ENCODE peak calls at places on chromosomes 1 and 21, in ten cellular contexts. Q is kidney glomerular epithelial cell; K is stimulated activated CD8-positive, alpha-beta memory T cell treated with anti-CD3 and anti-CD28 coated beads, Interleukin-4, amount 100 ng/mL, for 24 hours; M is fibroblast of lung; B is NCI-H1048; V is hepatic stellate cell; D is stimulated activated CD4-positive, alpha-beta T cell treated with anti-CD3 and anti-CD28 coated beads, Interleukin-1b, Interleukin-23, amount 100 ng/mL, for 48 hours; O is effector CD8-positive, alpha-beta T cell; P is activated CD4-positive, alpha-beta memory T cell treated with anti-CD3 and anti-CD28 coated beads, Interleukin-2, amount 10 ng/mL, durations not matched to agents 7 days and 5 days; L is posterior vena cava. Y is an unnamed sample.

GRCh38 chr1:162823771-162824525 is 33.4 kb downstream of the HSD17B7 start:
- DNase-seq in M (no peak), V (no peak), K (no peak), B (no peak), P (no peak), L (no peak), O (no peak), Q (no peak), D (no peak), Y (no peak)

GRCh38 chr1:206606867-206607266 is 5.4 kb downstream of the EIF2D start:
- DNase-seq in D (no peak), Q (peak; percentile 1), V (no peak), B (no peak), M (peak; percentile 32), P (no peak), L (no peak), O (no peak), K (no peak), Y (no peak)

GRCh38 chr1:89980605-89981004 is 14.3 kb upstream of the ZNF326 start:
- DNase-seq in V (no peak), D (no peak), P (no peak), M (no peak), O (no peak), Q (no peak), B (no peak), L (no peak), K (no peak), Y (no peak)

GRCh38 chr1:159881930-159882839 is 17.8 kb downstream of the CFAP45 start:
- DNase-seq in M (peak; percentile 99), L (peak; percentile 89), D (peak; percentile 8), K (no peak), O (peak; percentile 30), P (no peak), B (peak; percentile 79), Q (peak; percentile 98), V (peak; percentile 80), Y (peak; percentile 69)

GRCh38 chr1:89671775-89672488 is 39.0 kb downstream of the LRRC8C start:
- DNase-seq in P (no peak), D (no peak), Q (no peak), V (no peak), L (no peak), B (no peak), K (no peak), O (no peak), M (peak; percentile 66), Y (no peak)

GRCh38 chr1:173205146-173206051 is 1.7 kb downstream of the TNFSF4 start:
- DNase-seq in B (no peak), V (no peak), Q (peak; percentile 29), M (peak; percentile 89), D (no peak), L (no peak), P (peak; percentile 23), K (no peak), O (no peak), Y (no peak)

GRCh38 chr1:26035203-26035958 is 10.5 kb downstream of the SLC30A2 start:
- DNase-seq in K (peak; percentile 88), P (peak; percentile 93), M (peak; percentile 88), O (peak; percentile 90), B (peak; percentile 90), V (peak; percentile 99), Q (peak; percentile 71), D (peak; percentile 92), L (peak; percentile 97), Y (peak; percentile 94)

GRCh38 chr1:224300346-224300745 is 29.6 kb downstream of the NVL start:
- DNase-seq in M (peak; percentile 92), B (no peak), V (peak; percentile 62), L (no peak), P (no peak), O (no peak), D (no peak), Q (peak; percentile 53), K (no peak), Y (peak; percentile 68)

GRCh38 chr1:244548558-244549115 is 87.6 kb downstream of the CATSPERE start:
- DNase-seq in Q (no peak), O (no peak), M (no peak), D (no peak), K (no peak), P (no peak), L (no peak), V (no peak), B (no peak), Y (no peak)

GRCh38 chr1:94022471-94023189 is 98.3 kb downstream of the ABCA4 start:
- DNase-seq in K (no peak), O (no peak), M (peak; percentile 98), Q (peak; percentile 73), D (no peak), P (no peak), L (no peak), V (peak; percentile 86), B (no peak), Y (no peak)

GRCh38 chr21:38273745-38274544 is 17.2 kb downstream of the KCNJ15 start:
- DNase-seq in M (no peak), Q (no peak), P (no peak), V (no peak), L (no peak), D (no peak), B (no peak), O (no peak), K (no peak), Y (no peak)

GRCh38 chr21:14675774-14676530 is 129.8 kb upstream of the SAMSN1 start:
- DNase-seq in V (no peak), P (peak; percentile 23), K (no peak), Q (no peak), O (no peak), B (no peak), L (no peak), D (no peak), M (no peak), Y (no peak)

GRCh38 chr1:110215621-110216020 is 5.5 kb downstream of the KCNC4 start:
- DNase-seq in V (no peak), Q (no peak), M (no peak), P (no peak), K (no peak), D (no peak), L (no peak), O (no peak), B (no peak), Y (no peak)

GRCh38 chr1:177287237-177287636 is 116.5 kb downstream of the BRINP2 start:
- DNase-seq in P (no peak), V (no peak), O (no peak), Q (no peak), K (no peak), D (no peak), L (no peak), M (no peak), B (no peak), Y (no peak)

GRCh38 chr21:35599164-35599563 is 461.2 kb downstream of the SETD4 start:
- DNase-seq in D (no peak), Q (no peak), O (no peak), L (no peak), B (no peak), P (no peak), K (no peak), M (no peak), V (no peak), Y (no peak)

GRCh38 chr1:79151006-79151796 is 144.7 kb upstream of the ADGRL4 start:
- DNase-seq in M (peak; percentile 15), K (no peak), O (no peak), B (no peak), V (no peak), L (no peak), D (no peak), P (no peak), Q (no peak), Y (no peak)

GRCh38 chr1:180358649-180359048 is 128.6 kb downstream of the LHX4 start:
- DNase-seq in K (no peak), Q (no peak), O (no peak), D (no peak), B (peak; percentile 33), P (no peak), L (no peak), V (no peak), M (peak; percentile 20), Y (no peak)

GRCh38 chr1:27517907-27518718 is 28.1 kb upstream of the WASF2 start:
- DNase-seq in D (no peak), M (no peak), O (no peak), K (no peak), V (no peak), L (no peak), Q (peak; percentile 37), B (no peak), P (no peak), Y (no peak)

GRCh38 chr21:42187976-42188653 is 30.8 kb upstream of the ABCG1 start:
- DNase-seq in M (peak; percentile 23), Q (no peak), K (peak; percentile 64), O (peak; percentile 54), D (peak; percentile 82), L (no peak), P (peak; percentile 90), B (no peak), V (no peak), Y (no peak)

GRCh38 chr1:46011121-46011695 is 121.2 kb downstream of the PIK3R3 start:
- DNase-seq in V (no peak), B (no peak), P (no peak), D (no peak), Q (no peak), K (no peak), O (no peak), M (no peak), L (no peak), Y (no peak)

GRCh38 chr1:183887826-183888819 is 83.2 kb downstream of the RGL1 start:
- DNase-seq in Q (no peak), K (no peak), V (no peak), M (peak; percentile 86), P (no peak), B (no peak), L (no peak), D (no peak), O (no peak), Y (no peak)

GRCh38 chr1:208203848-208204609 is 40.2 kb downstream of the PLXNA2 start:
- DNase-seq in P (no peak), O (no peak), Q (no peak), V (no peak), D (no peak), B (no peak), K (no peak), L (no peak), M (peak; percentile 84), Y (no peak)

GRCh38 chr1:247113094-247113497 is 8.9 kb upstream of the ZNF669 start:
- DNase-seq in B (no peak), V (no peak), K (no peak), P (no peak), Q (peak; percentile 44), D (no peak), L (no peak), O (no peak), M (peak; percentile 58), Y (peak; percentile 67)

GRCh38 chr21:25457411-25457810 is 149.9 kb downstream of the MRPL39 start:
- DNase-seq in V (peak; percentile 28), P (no peak), D (no peak), B (no peak), L (no peak), O (no peak), K (no peak), Q (peak; percentile 88), M (peak; percentile 81), Y (peak; percentile 62)